ENCODE peak calls at places on chromosomes 12 and 14, in seven cellular contexts. G is MM.1S; V is T-helper 9 cell; I is NCI-H460; P is activated CD4-positive, CD25-positive, alpha-beta regulatory T cell; H is stimulated activated CD4-positive, alpha-beta T cell treated with anti-CD3 and anti-CD28 coated beads, Interleukin-12 subunit alpha, Interleukin-12 subunit beta, amount 100 ng/mL, for 24 hours; A is endothelial cell. O is an unnamed sample.

GRCh38 chr12:109744991-109745942 is 31.6 kb downstream of the FAM222A start:
- DNase-seq in V (no peak), H (no peak), G (no peak), I (no peak), A (no peak), P (no peak), O (no peak)

GRCh38 chr12:51424662-51425539 is at the start of gene SLC4A8:
- DNase-seq in P (peak), G (peak), A (peak), I (peak), H (peak), V (peak), O (peak)

GRCh38 chr12:49618576-49618975 is 4.8 kb upstream of the PRPF40B start:
- DNase-seq in I (no peak), G (no peak), A (no peak), V (no peak), P (no peak), H (no peak), O (no peak)

GRCh38 chr12:52250048-52250990 is 17.3 kb downstream of the KRT7 start:
- DNase-seq in P (no peak), I (no peak), G (no peak), H (no peak), A (peak), V (no peak), O (no peak)

GRCh38 chr14:76917759-76918175 is 91.6 kb downstream of the LRRC74A start:
- DNase-seq in G (no peak), V (no peak), H (no peak), A (no peak), I (no peak), P (no peak), O (no peak)

GRCh38 chr12:49365542-49365941 is 1.7 kb upstream of the SPATS2 start:
- DNase-seq in I (no peak), A (no peak), H (no peak), P (no peak), V (no peak), G (no peak), O (no peak)

GRCh38 chr14:97095269-97095668 is 298.1 kb downstream of the VRK1 start:
- DNase-seq in H (no peak), I (no peak), V (no peak), A (peak), G (no peak), P (no peak), O (no peak)

GRCh38 chr12:75823475-75823874 is 208.1 kb downstream of the PHLDA1 start:
- DNase-seq in G (no peak), P (no peak), A (no peak), V (no peak), I (no peak), H (no peak), O (no peak)

GRCh38 chr12:103947871-103948555 is 17.7 kb upstream of the TDG start:
- DNase-seq in A (no peak), I (no peak), V (no peak), P (no peak), G (no peak), H (no peak), O (no peak)

GRCh38 chr12:65022960-65023359 is 98.1 kb downstream of the WIF1 start:
- DNase-seq in I (no peak), P (no peak), H (no peak), A (no peak), G (no peak), V (no peak), O (no peak)

GRCh38 chr14:100426331-100426730 is 103.2 kb downstream of the SLC25A47 start:
- DNase-seq in H (no peak), A (no peak), V (no peak), I (no peak), P (no peak), G (no peak), O (no peak)

GRCh38 chr12:51752490-51752889 is 96.0 kb downstream of the FIGNL2 start:
- DNase-seq in V (no peak), P (no peak), G (no peak), H (no peak), I (peak), A (no peak), O (no peak)

GRCh38 chr14:102568115-102568614 is 24.3 kb upstream of the RCOR1 start:
- DNase-seq in H (peak), G (peak), V (no peak), P (no peak), A (no peak), I (no peak), O (peak)

GRCh38 chr12:129127771-129128170 is 274.5 kb downstream of the GLT1D1 start:
- DNase-seq in H (no peak), A (no peak), V (no peak), I (no peak), G (no peak), P (no peak), O (no peak)

GRCh38 chr12:50517456-50518048 is 12.8 kb downstream of the DIP2B start:
- DNase-seq in H (no peak), I (no peak), P (no peak), V (no peak), A (no peak), G (peak), O (peak)

GRCh38 chr12:107335802-107336570 is 242.6 kb upstream of the CRY1 start:
- DNase-seq in V (no peak), P (no peak), I (no peak), H (no peak), A (no peak), G (no peak), O (no peak)